ENCODE peak calls at places on chromosomes 13 and 19, in five cellular contexts. One of them, this sample, is unnamed.

GRCh38 chr19:5117421-5117820 is 148.5 kb downstream of the KDM4B start:
- DNase-seq in endodermal cell: no peak
- DNase-seq in ovary: no peak
- DNase-seq in CD8-positive, alpha-beta T cell: no peak
- DNase-seq in MM.1S: no peak
- DNase-seq in this sample: no peak

GRCh38 chr19:29663861-29664752 is 1.2 kb upstream of the PLEKHF1 start:
- DNase-seq in ovary: no peak
- DNase-seq in CD8-positive, alpha-beta T cell: no peak
- DNase-seq in MM.1S: no peak
- DNase-seq in endodermal cell: no peak
- DNase-seq in this sample: no peak

GRCh38 chr19:9883231-9883758 is 48.2 kb downstream of the PIN1 start:
- DNase-seq in MM.1S: no peak
- DNase-seq in CD8-positive, alpha-beta T cell: no peak
- DNase-seq in endodermal cell: peak; percentile 56
- DNase-seq in ovary: no peak
- DNase-seq in this sample: no peak

GRCh38 chr13:57627663-57628062 is 3.9 kb upstream of the PCDH17 start:
- DNase-seq in endodermal cell: no peak
- DNase-seq in CD8-positive, alpha-beta T cell: no peak
- DNase-seq in ovary: no peak
- DNase-seq in MM.1S: peak; percentile 21
- DNase-seq in this sample: no peak

GRCh38 chr19:49875801-49876421 is 1.2 kb downstream of the AKT1S1 start:
- DNase-seq in CD8-positive, alpha-beta T cell: peak; percentile 57
- DNase-seq in ovary: peak; percentile 87
- DNase-seq in MM.1S: peak; percentile 52
- DNase-seq in endodermal cell: peak; percentile 84
- DNase-seq in this sample: no peak

GRCh38 chr19:33332248-33332647 is 29.9 kb upstream of the CEBPA start:
- DNase-seq in CD8-positive, alpha-beta T cell: no peak
- DNase-seq in ovary: no peak
- DNase-seq in MM.1S: no peak
- DNase-seq in endodermal cell: no peak
- DNase-seq in this sample: no peak

GRCh38 chr19:2863818-2864217 is 3.3 kb upstream of the ZNF556 start:
- DNase-seq in endodermal cell: no peak
- DNase-seq in CD8-positive, alpha-beta T cell: no peak
- DNase-seq in MM.1S: no peak
- DNase-seq in ovary: no peak
- DNase-seq in this sample: no peak

GRCh38 chr19:48964205-48965032 is 690 bp upstream of the FTL start:
- DNase-seq in MM.1S: no peak
- DNase-seq in endodermal cell: no peak
- DNase-seq in CD8-positive, alpha-beta T cell: no peak
- DNase-seq in ovary: peak; percentile 41
- DNase-seq in this sample: no peak

GRCh38 chr19:17496337-17496997 is 15.0 kb upstream of the PGLS start:
- DNase-seq in MM.1S: peak; percentile 77
- DNase-seq in CD8-positive, alpha-beta T cell: peak; percentile 84
- DNase-seq in endodermal cell: peak; percentile 96
- DNase-seq in ovary: peak; percentile 58
- DNase-seq in this sample: peak; percentile 72

GRCh38 chr19:56670961-56671612 is 470 bp downstream of the ZNF835 start:
- DNase-seq in endodermal cell: no peak
- DNase-seq in ovary: no peak
- DNase-seq in CD8-positive, alpha-beta T cell: peak; percentile 6
- DNase-seq in MM.1S: no peak
- DNase-seq in this sample: no peak

GRCh38 chr13:110301606-110302131 is 5.3 kb downstream of the COL4A1 start:
- DNase-seq in CD8-positive, alpha-beta T cell: no peak
- DNase-seq in ovary: peak; percentile 26
- DNase-seq in endodermal cell: peak; percentile 59
- DNase-seq in MM.1S: no peak
- DNase-seq in this sample: no peak

GRCh38 chr19:40508739-40509260 is 42.0 kb downstream of the SPTBN4 start:
- DNase-seq in endodermal cell: no peak
- DNase-seq in CD8-positive, alpha-beta T cell: no peak
- DNase-seq in MM.1S: no peak
- DNase-seq in ovary: no peak
- DNase-seq in this sample: no peak

GRCh38 chr13:109989155-109989554 is 202.8 kb upstream of the IRS2 start:
- DNase-seq in endodermal cell: peak; percentile 11
- DNase-seq in ovary: no peak
- DNase-seq in CD8-positive, alpha-beta T cell: no peak
- DNase-seq in MM.1S: no peak
- DNase-seq in this sample: no peak

GRCh38 chr19:12346896-12347295 is 13.5 kb upstream of the ZNF563 start:
- DNase-seq in MM.1S: peak; percentile 27
- DNase-seq in endodermal cell: no peak
- DNase-seq in CD8-positive, alpha-beta T cell: peak; percentile 7
- DNase-seq in ovary: no peak
- DNase-seq in this sample: peak; percentile 40

GRCh38 chr13:103788061-103788652 is 721.9 kb upstream of the SLC10A2 start:
- DNase-seq in CD8-positive, alpha-beta T cell: no peak
- DNase-seq in ovary: no peak
- DNase-seq in endodermal cell: peak; percentile 68
- DNase-seq in MM.1S: no peak
- DNase-seq in this sample: no peak

GRCh38 chr13:27573265-27573664 is 47.1 kb downstream of the LNX2 start:
- DNase-seq in endodermal cell: no peak
- DNase-seq in CD8-positive, alpha-beta T cell: no peak
- DNase-seq in MM.1S: no peak
- DNase-seq in ovary: no peak
- DNase-seq in this sample: no peak

GRCh38 chr19:4556574-4557185 is 2.8 kb downstream of the SEMA6B start:
- DNase-seq in ovary: no peak
- DNase-seq in endodermal cell: peak; percentile 96
- DNase-seq in MM.1S: no peak
- DNase-seq in CD8-positive, alpha-beta T cell: peak; percentile 17
- DNase-seq in this sample: no peak

GRCh38 chr13:111646464-111646855 is 326.0 kb downstream of the TEX29 start:
- DNase-seq in ovary: no peak
- DNase-seq in endodermal cell: no peak
- DNase-seq in CD8-positive, alpha-beta T cell: no peak
- DNase-seq in MM.1S: no peak
- DNase-seq in this sample: no peak

GRCh38 chr19:50994129-50994528 is 7.3 kb downstream of the KLK8 start:
- DNase-seq in ovary: no peak
- DNase-seq in MM.1S: no peak
- DNase-seq in CD8-positive, alpha-beta T cell: no peak
- DNase-seq in endodermal cell: peak; percentile 59
- DNase-seq in this sample: no peak

GRCh38 chr13:24184265-24184841 is 23.8 kb downstream of the SPATA13 start:
- DNase-seq in CD8-positive, alpha-beta T cell: no peak
- DNase-seq in endodermal cell: no peak
- DNase-seq in MM.1S: no peak
- DNase-seq in ovary: no peak
- DNase-seq in this sample: no peak

GRCh38 chr19:39401549-39402416 is 4.9 kb upstream of the ZFP36 start:
- DNase-seq in endodermal cell: peak; percentile 73
- DNase-seq in MM.1S: peak; percentile 80
- DNase-seq in CD8-positive, alpha-beta T cell: peak; percentile 87
- DNase-seq in ovary: no peak
- DNase-seq in this sample: peak; percentile 99
- H3K4me3 ChIP-seq in endodermal cell: peak overlapping the region; percentile 76
- H3K4me3 ChIP-seq in MM.1S: peak overlapping the region; percentile 60
- H3K4me3 ChIP-seq in CD8-positive, alpha-beta T cell: peak overlapping the region; percentile 57
- H3K4me3 ChIP-seq in ovary: peak overlapping the region; percentile 21
- H3K4me3 ChIP-seq in this sample: no peak overlapping the region

GRCh38 chr19:7977723-7978040 is 27.8 kb downstream of the ELAVL1 start:
- DNase-seq in ovary: no peak
- DNase-seq in endodermal cell: no peak
- DNase-seq in CD8-positive, alpha-beta T cell: no peak
- DNase-seq in MM.1S: no peak
- DNase-seq in this sample: no peak
- H3K36me3 ChIP-seq in ovary: no peaks in the 10 kb centered on the region
- H3K36me3 ChIP-seq in endodermal cell: peaks cover 86% of the 10 kb centered on the region
- H3K36me3 ChIP-seq in CD8-positive, alpha-beta T cell: peaks cover 38% of the 10 kb centered on the region
- H3K36me3 ChIP-seq in MM.1S: peaks cover 8% of the 10 kb centered on the region
- H3K36me3 ChIP-seq in this sample: peaks cover 61% of the 10 kb centered on the region

DNA sequence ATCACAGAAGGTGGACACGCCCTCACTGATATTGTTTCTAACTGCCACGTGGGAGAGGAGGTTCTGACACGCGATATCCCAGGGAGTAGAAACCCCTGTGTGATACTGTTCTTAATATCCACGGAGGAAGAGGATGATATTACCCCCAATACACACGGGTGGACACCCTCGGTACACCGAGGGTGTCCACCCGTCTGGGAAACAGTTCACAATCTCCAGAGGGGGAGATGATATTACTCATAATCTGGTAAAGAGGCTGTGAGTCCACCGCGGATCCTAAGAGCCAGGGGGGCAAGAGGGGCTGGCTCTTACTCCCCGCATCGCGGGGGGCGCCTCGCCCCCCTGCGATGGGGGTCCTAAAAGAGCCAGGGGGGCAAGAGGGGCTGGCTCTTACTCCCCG is 29.6 kb upstream of the RGCC start:
- DNase-seq in endodermal cell: no peak
- DNase-seq in MM.1S: no peak
- DNase-seq in ovary: no peak
- DNase-seq in CD8-positive, alpha-beta T cell: no peak
- DNase-seq in this sample: no peak
- H3K4me3 ChIP-seq in endodermal cell: no peak overlapping the region
- H3K4me3 ChIP-seq in MM.1S: no peak overlapping the region
- H3K4me3 ChIP-seq in ovary: no peak overlapping the region
- H3K4me3 ChIP-seq in CD8-positive, alpha-beta T cell: peak overlapping the region; percentile 26
- H3K4me3 ChIP-seq in this sample: no peak overlapping the region

DNA sequence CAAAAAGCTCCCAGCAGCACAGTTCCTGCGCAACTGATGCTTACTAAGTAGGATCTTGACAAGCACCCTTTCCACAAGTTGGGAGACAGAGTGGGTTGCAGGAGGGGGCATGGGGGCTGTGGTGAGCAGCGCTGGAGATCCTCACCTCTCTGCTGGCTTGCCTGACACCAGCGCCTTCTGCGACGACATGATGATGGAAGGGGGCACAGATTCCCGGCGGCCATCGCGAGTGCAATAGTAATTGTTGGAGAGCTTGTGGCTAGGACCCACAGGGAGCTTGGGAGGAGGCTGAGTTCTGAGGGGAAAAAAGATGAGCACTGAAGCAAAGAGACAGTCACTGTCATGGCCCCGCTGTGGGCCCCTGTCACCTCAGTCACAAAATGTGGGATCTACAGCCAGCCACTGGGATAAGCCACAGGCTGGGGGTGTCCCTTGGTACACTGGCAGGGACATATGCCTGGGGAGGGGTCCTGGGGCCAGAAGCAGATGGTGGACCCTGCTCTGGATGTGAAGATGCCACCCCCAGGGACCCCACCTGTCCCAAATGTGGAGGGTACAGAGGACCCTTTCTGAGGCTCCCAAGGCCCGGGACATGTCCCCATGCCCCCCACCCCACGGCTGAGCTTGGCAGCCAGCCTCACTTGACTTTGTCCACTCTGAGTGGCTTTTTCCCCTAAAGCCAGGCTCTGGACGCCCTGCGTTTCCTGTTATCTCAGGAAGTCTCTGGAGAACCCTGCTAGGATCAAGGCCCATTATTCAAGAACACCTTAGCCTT is 4.6 kb downstream of the NDUFA7 start:
- DNase-seq in ovary: no peak
- DNase-seq in CD8-positive, alpha-beta T cell: no peak
- DNase-seq in MM.1S: peak; percentile 5
- DNase-seq in endodermal cell: no peak
- DNase-seq in this sample: no peak
- H3K36me3 ChIP-seq in ovary: no peaks in the 10 kb centered on the region
- H3K36me3 ChIP-seq in CD8-positive, alpha-beta T cell: peaks cover 18% of the 10 kb centered on the region
- H3K36me3 ChIP-seq in MM.1S: no peaks in the 10 kb centered on the region
- H3K36me3 ChIP-seq in endodermal cell: peaks cover 18% of the 10 kb centered on the region
- H3K36me3 ChIP-seq in this sample: peaks cover 18% of the 10 kb centered on the region

GRCh38 chr13:96982672-96983071 is 11.6 kb downstream of the OXGR1 start:
- DNase-seq in endodermal cell: no peak
- DNase-seq in ovary: no peak
- DNase-seq in MM.1S: no peak
- DNase-seq in CD8-positive, alpha-beta T cell: no peak
- DNase-seq in this sample: no peak

GRCh38 chr13:96988441-96988840 is 5.8 kb downstream of the OXGR1 start:
- DNase-seq in CD8-positive, alpha-beta T cell: no peak
- DNase-seq in MM.1S: no peak
- DNase-seq in ovary: no peak
- DNase-seq in endodermal cell: no peak
- DNase-seq in this sample: no peak

GRCh38 chr13:96984061-96984508 is 10.2 kb downstream of the OXGR1 start:
- DNase-seq in endodermal cell: peak; percentile 58
- DNase-seq in MM.1S: peak; percentile 95
- DNase-seq in ovary: no peak
- DNase-seq in CD8-positive, alpha-beta T cell: no peak
- DNase-seq in this sample: peak; percentile 12
- H3K4me3 ChIP-seq in endodermal cell: no peak overlapping the region
- H3K4me3 ChIP-seq in MM.1S: peak overlapping the region; percentile 51
- H3K4me3 ChIP-seq in ovary: no peak overlapping the region
- H3K4me3 ChIP-seq in CD8-positive, alpha-beta T cell: no peak overlapping the region
- H3K4me3 ChIP-seq in this sample: no peak overlapping the region

DNA sequence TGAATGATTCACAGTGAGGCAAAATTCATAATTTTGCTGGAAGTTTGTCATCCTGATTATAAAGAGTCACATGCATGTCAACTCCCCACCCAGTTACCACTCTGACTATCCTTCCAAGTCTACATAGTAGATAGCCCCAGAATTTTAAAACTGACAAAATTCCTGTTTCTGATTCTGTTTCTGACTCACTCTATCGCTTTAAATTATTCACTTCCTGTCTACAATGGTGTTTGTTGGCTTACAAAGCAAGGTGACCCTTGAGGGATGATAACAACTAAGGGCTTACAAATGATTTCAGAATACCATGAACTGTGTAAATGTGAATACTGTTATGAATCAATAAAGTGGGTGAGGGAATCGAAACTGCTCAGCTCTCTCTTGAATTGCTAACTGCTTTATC is 98.7 kb upstream of the KL start:
- DNase-seq in ovary: no peak
- DNase-seq in CD8-positive, alpha-beta T cell: no peak
- DNase-seq in MM.1S: no peak
- DNase-seq in endodermal cell: no peak
- DNase-seq in this sample: no peak
- H3K36me3 ChIP-seq in ovary: no peaks in the 10 kb centered on the region
- H3K36me3 ChIP-seq in CD8-positive, alpha-beta T cell: no peaks in the 10 kb centered on the region
- H3K36me3 ChIP-seq in MM.1S: no peaks in the 10 kb centered on the region
- H3K36me3 ChIP-seq in endodermal cell: no peaks in the 10 kb centered on the region
- H3K36me3 ChIP-seq in this sample: no peaks in the 10 kb centered on the region

GRCh38 chr19:18558595-18558994 is 925 bp downstream of the KXD1 start:
- DNase-seq in ovary: no peak
- DNase-seq in MM.1S: no peak
- DNase-seq in endodermal cell: no peak
- DNase-seq in CD8-positive, alpha-beta T cell: no peak
- DNase-seq in this sample: no peak
- H3K4me3 ChIP-seq in ovary: peak overlapping the region; percentile 98
- H3K4me3 ChIP-seq in MM.1S: peak overlapping the region; percentile 99
- H3K4me3 ChIP-seq in endodermal cell: peak overlapping the region; percentile 94
- H3K4me3 ChIP-seq in CD8-positive, alpha-beta T cell: peak overlapping the region; percentile 99
- H3K4me3 ChIP-seq in this sample: peak overlapping the region; percentile 81

This sample was measured in CD4-positive, alpha-beta memory T cell.